ENCODE peak calls at places on chromosome 20, in five cellular contexts. O is right lobe of liver; S is naive thymus-derived CD4-positive, alpha-beta T cell; K is upper lobe of left lung; Z is body of pancreas. N is an unnamed sample.

GRCh38 chr20:3045816-3046676 is at the start of gene MRPS26:
- DNase-seq in O (peak; percentile 96), S (peak; percentile 76), K (peak; percentile 94), Z (peak; percentile 92), N (peak; percentile 92)

GRCh38 chr20:11270566-11270965 is 596.8 kb upstream of the JAG1 start:
- DNase-seq in O (no peak), S (no peak), K (no peak), Z (no peak), N (no peak)

GRCh38 chr20:40009542-40009941 is 679.5 kb downstream of the MAFB start:
- DNase-seq in O (no peak), S (no peak), K (no peak), Z (no peak), N (no peak)

GRCh38 chr20:46117704-46118467 is at the start of gene CD40:
- DNase-seq in O (peak; percentile 89), S (peak; percentile 71), K (peak; percentile 90), Z (peak; percentile 94), N (peak; percentile 85)

GRCh38 chr20:32980990-32981389 is 23.2 kb downstream of the SUN5 start:
- DNase-seq in O (no peak), S (no peak), K (no peak), Z (no peak), N (no peak)

GRCh38 chr20:37640600-37641561 is 52.9 kb upstream of the CTNNBL1 start:
- DNase-seq in O (no peak), S (no peak), K (no peak), Z (peak; percentile 9), N (no peak)

GRCh38 chr20:3678893-3679720 is 2.7 kb downstream of the ADAM33 start:
- DNase-seq in O (no peak), S (no peak), K (no peak), Z (no peak), N (no peak)

GRCh38 chr20:57209413-57209812 is 57.0 kb downstream of the BMP7 start:
- DNase-seq in O (no peak), S (no peak), K (no peak), Z (no peak), N (no peak)

GRCh38 chr20:51639206-51639832 is 96.8 kb upstream of the NFATC2 start:
- DNase-seq in O (peak; percentile 61), S (no peak), K (peak; percentile 52), Z (peak; percentile 81), N (peak; percentile 72)

GRCh38 chr20:1477896-1478490 is 11.3 kb upstream of the NSFL1C start:
- DNase-seq in O (no peak), S (no peak), K (no peak), Z (no peak), N (no peak)

GRCh38 chr20:44862286-44862685 is 23.2 kb upstream of the YWHAB start:
- DNase-seq in O (no peak), S (no peak), K (no peak), Z (no peak), N (no peak)

GRCh38 chr20:1499528-1500420 is 8.6 kb upstream of the SIRPB2 start:
- DNase-seq in O (no peak), S (no peak), K (no peak), Z (no peak), N (no peak)

GRCh38 chr20:57548177-57549058 is 12.5 kb upstream of the PCK1 start:
- DNase-seq in O (no peak), S (no peak), K (no peak), Z (peak; percentile 47), N (no peak)

GRCh38 chr20:13231031-13231752 is 10.1 kb downstream of the ISM1 start:
- DNase-seq in O (no peak), S (peak; percentile 83), K (no peak), Z (no peak), N (no peak)

GRCh38 chr20:891121-892080 is 24.7 kb downstream of the ANGPT4 start:
- DNase-seq in O (peak; percentile 20), S (no peak), K (peak; percentile 34), Z (peak; percentile 74), N (no peak)

GRCh38 chr20:40706977-40707582 is 18.0 kb upstream of the MAFB start:
- DNase-seq in O (no peak), S (no peak), K (peak; percentile 63), Z (peak; percentile 38), N (no peak)

GRCh38 chr20:32476684-32477593 is 108.2 kb downstream of the NOL4L start:
- DNase-seq in O (peak; percentile 55), S (no peak), K (peak; percentile 49), Z (peak; percentile 12), N (no peak)

GRCh38 chr20:4812216-4812615 is 90.5 kb downstream of the PRND start:
- DNase-seq in O (no peak), S (no peak), K (no peak), Z (no peak), N (no peak)

GRCh38 chr20:1313236-1313964 is 15.5 kb downstream of the SDCBP2 start:
- DNase-seq in O (peak; percentile 73), S (peak; percentile 46), K (peak; percentile 69), Z (peak; percentile 80), N (peak; percentile 78)

GRCh38 chr20:32231847-32232246 is 24.2 kb downstream of the POFUT1 start:
- DNase-seq in O (no peak), S (peak; percentile 43), K (no peak), Z (no peak), N (no peak)

GRCh38 chr20:2507464-2507863 is 1.3 kb downstream of the ZNF343 start:
- DNase-seq in O (no peak), S (no peak), K (no peak), Z (no peak), N (no peak)

GRCh38 chr20:47196091-47197081 is 160.1 kb downstream of the ZMYND8 start:
- DNase-seq in O (peak; percentile 76), S (peak; percentile 51), K (peak; percentile 82), Z (peak; percentile 75), N (peak; percentile 76)

GRCh38 chr20:21096321-21097043 is 9.7 kb downstream of the LINC00237 start:
- DNase-seq in O (no peak), S (no peak), K (peak; percentile 26), Z (no peak), N (no peak)

GRCh38 chr20:10670521-10671220 is 3.1 kb downstream of the JAG1 start:
- DNase-seq in O (no peak), S (no peak), K (no peak), Z (no peak), N (no peak)

GRCh38 chr20:25553819-25554296 is 31.5 kb downstream of the NINL start:
- DNase-seq in O (no peak), S (no peak), K (no peak), Z (no peak), N (no peak)

GRCh38 chr20:37534401-37535157 is 6.9 kb upstream of the BLCAP start:
- DNase-seq in O (no peak), S (peak; percentile 49), K (peak; percentile 48), Z (peak; percentile 54), N (peak; percentile 78)

GRCh38 chr20:25608774-25609173 is 15.0 kb downstream of the NANP start:
- DNase-seq in O (no peak), S (no peak), K (no peak), Z (no peak), N (no peak)

DNA sequence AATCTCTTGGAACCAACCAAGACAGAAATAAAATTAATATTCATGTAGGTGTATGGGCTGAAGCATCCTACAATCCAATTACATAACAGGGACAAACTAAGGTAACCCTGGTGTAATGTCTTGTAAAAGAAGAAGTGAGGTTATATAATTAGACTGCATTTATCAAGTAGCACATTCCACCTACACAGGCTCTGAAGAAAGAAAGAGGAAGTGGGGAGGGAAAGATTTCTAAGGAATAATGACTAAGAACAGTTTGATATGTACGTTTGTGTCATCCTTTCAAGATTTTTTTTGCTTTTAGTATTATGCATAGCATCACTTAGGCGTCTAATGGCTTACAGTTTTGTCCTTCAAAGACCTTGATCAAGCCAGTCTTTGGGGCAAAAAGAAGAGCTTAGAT is 139.7 kb downstream of the PLCB1 start:
- DNase-seq in O (no peak), S (no peak), K (no peak), Z (no peak), N (no peak)
- H3K4me1 ChIP-seq in O (no peaks in the 10 kb centered on the region), S (no peaks in the 10 kb centered on the region), K (no peaks in the 10 kb centered on the region), Z (peaks cover 15% of the 10 kb centered on the region), N (no peaks in the 10 kb centered on the region)

GRCh38 chr20:50288128-50288623 is 97.5 kb downstream of the CEBPB start:
- DNase-seq in O (no peak), S (no peak), K (no peak), Z (no peak), N (no peak)
- H3K4me1 ChIP-seq in O (peaks cover 7% of the 10 kb centered on the region), S (no peaks in the 10 kb centered on the region), K (peaks cover 53% of the 10 kb centered on the region), Z (peaks cover 28% of the 10 kb centered on the region), N (peaks cover 1% of the 10 kb centered on the region)

DNA sequence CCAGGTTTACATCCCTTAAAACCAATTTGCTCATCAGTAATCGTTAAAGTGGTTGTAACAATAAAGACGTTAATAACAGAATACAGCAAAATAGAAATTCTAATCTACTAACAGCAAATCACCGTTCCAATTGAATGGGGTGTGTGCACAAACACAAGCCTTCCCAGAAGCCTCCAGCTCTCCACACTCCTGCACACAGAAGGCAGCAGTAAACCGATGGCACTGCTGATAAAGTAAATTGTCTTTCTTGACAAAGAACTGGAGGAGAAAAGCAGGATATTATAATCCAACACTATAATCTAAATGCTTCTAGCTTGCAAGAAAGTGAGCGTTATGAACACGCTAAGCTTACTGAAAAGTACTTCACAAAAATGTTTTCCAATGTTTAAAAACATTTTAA is 7.0 kb downstream of the ZNF217 start:
- DNase-seq in O (no peak), S (no peak), K (no peak), Z (no peak), N (no peak)
- H3K4me1 ChIP-seq in O (no peaks in the 10 kb centered on the region), S (peaks cover 22% of the 10 kb centered on the region), K (peaks cover 45% of the 10 kb centered on the region), Z (peaks cover 75% of the 10 kb centered on the region), N (peaks cover 6% of the 10 kb centered on the region)

GRCh38 chr20:48779435-48779834 is 48.4 kb downstream of the PREX1 start:
- DNase-seq in O (no peak), S (no peak), K (no peak), Z (no peak), N (no peak)
- H3K4me1 ChIP-seq in O (no peaks in the 10 kb centered on the region), S (peaks cover 18% of the 10 kb centered on the region), K (peaks cover 53% of the 10 kb centered on the region), Z (no peaks in the 10 kb centered on the region), N (no peaks in the 10 kb centered on the region)

DNA sequence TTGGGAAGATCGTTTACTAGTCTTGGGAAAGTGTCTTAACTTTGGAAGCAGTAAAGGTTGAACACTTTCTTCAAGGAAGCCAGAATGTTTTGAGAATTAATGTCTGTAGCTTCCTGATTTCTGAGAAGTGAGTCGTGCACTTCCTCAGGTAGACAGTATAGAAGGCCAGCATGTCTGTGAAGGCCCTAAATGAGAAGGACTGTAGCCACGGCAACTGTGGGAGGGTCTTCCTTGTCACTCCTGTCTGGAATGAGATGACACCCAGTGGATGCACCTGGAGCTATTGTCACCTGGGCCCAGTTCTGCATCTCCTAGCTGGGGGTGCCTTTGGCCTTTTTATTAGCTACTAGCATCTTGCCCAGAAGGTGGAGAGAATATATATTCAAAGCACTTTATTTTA is 8.8 kb downstream of the STX16 start:
- DNase-seq in O (no peak), S (no peak), K (no peak), Z (no peak), N (no peak)
- H3K4me1 ChIP-seq in O (no peaks in the 10 kb centered on the region), S (peaks cover 64% of the 10 kb centered on the region), K (peaks cover 69% of the 10 kb centered on the region), Z (peaks cover 33% of the 10 kb centered on the region), N (no peaks in the 10 kb centered on the region)

DNA sequence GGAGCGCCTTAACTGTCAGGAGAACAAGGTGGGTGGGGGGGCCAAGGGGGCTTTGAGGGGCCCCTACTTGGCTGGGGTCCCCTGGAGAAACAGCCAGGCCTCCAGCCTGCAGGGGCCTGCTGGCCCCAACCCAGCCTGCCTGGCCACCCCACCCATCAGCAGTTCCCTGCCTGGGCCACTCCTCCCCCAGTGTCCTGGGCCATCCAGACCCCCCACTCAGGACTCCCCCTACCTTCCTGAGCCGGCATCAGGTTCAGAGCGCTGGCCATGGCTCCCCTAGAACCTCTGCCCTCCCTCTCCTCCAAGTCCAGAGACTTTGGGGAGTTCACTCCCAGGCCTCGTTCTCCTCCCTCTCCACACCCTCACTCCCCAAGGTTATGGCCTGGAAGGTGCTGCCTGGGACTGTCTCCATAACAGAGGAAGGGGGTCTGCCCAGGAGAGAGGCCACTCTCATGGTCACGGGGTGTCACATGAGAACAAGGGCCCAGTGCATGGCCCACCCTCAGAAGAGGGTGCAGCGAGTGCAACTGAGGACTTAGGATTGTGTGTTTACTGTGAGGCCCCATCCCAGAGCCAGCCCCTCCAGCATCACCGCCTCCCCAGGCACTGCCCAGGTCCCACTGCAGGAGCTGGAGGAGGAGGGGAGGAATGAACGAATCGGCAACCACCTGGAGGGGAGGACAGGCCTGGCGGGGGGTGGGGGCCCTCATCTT is 6.0 kb downstream of the SLC17A9 start:
- DNase-seq in O (peak; percentile 35), S (no peak), K (no peak), Z (no peak), N (no peak)
- H3K4me1 ChIP-seq in O (no peaks in the 10 kb centered on the region), S (peaks cover 12% of the 10 kb centered on the region), K (peaks cover 24% of the 10 kb centered on the region), Z (peaks cover 11% of the 10 kb centered on the region), N (peaks cover 13% of the 10 kb centered on the region)

N was measured in colonic mucosa.